ENCODE peak calls at places on chromosomes 5 and 9, in five cellular contexts. One of them, this sample, is unnamed. For H3K4me1 and H3K27me3, the result is how much of the 10 kb centered on the place peaks cover.

GRCh38 chr9:78884611-78885150 is 587.8 kb downstream of the PSAT1 start:
- DNase-seq in effector memory CD4-positive, alpha-beta T cell: no peak
- DNase-seq in esophagus squamous epithelium: no peak
- DNase-seq in upper lobe of left lung: no peak
- DNase-seq in CD8-positive, alpha-beta memory T cell: no peak
- DNase-seq in this sample: no peak

GRCh38 chr5:11596185-11596584 is 308.1 kb downstream of the CTNND2 start:
- DNase-seq in effector memory CD4-positive, alpha-beta T cell: no peak
- DNase-seq in esophagus squamous epithelium: no peak
- DNase-seq in upper lobe of left lung: no peak
- DNase-seq in CD8-positive, alpha-beta memory T cell: no peak
- DNase-seq in this sample: no peak

GRCh38 chr9:129177443-129177790 is 644 bp downstream of the IER5L start:
- DNase-seq in effector memory CD4-positive, alpha-beta T cell: no peak
- DNase-seq in esophagus squamous epithelium: no peak
- DNase-seq in upper lobe of left lung: peak
- DNase-seq in CD8-positive, alpha-beta memory T cell: no peak
- DNase-seq in this sample: no peak

GRCh38 chr9:120924698-120925534 is 1.7 kb downstream of the TRAF1 start:
- DNase-seq in effector memory CD4-positive, alpha-beta T cell: no peak
- DNase-seq in esophagus squamous epithelium: no peak
- DNase-seq in upper lobe of left lung: no peak
- DNase-seq in CD8-positive, alpha-beta memory T cell: no peak
- DNase-seq in this sample: no peak

GRCh38 chr5:115875447-115875846 is 33.7 kb downstream of the AP3S1 start:
- DNase-seq in effector memory CD4-positive, alpha-beta T cell: no peak
- DNase-seq in esophagus squamous epithelium: no peak
- DNase-seq in upper lobe of left lung: no peak
- DNase-seq in CD8-positive, alpha-beta memory T cell: no peak
- DNase-seq in this sample: no peak

GRCh38 chr5:126003309-126003708 is 419.9 kb upstream of the GRAMD2B start:
- DNase-seq in effector memory CD4-positive, alpha-beta T cell: no peak
- DNase-seq in esophagus squamous epithelium: no peak
- DNase-seq in upper lobe of left lung: no peak
- DNase-seq in CD8-positive, alpha-beta memory T cell: no peak
- DNase-seq in this sample: no peak

GRCh38 chr9:38694676-38695075 is 25.3 kb downstream of the FAM240B start:
- DNase-seq in effector memory CD4-positive, alpha-beta T cell: no peak
- DNase-seq in esophagus squamous epithelium: no peak
- DNase-seq in upper lobe of left lung: no peak
- DNase-seq in CD8-positive, alpha-beta memory T cell: no peak
- DNase-seq in this sample: no peak

GRCh38 chr9:110192531-110193326 is 15.2 kb downstream of the C9orf152 start:
- DNase-seq in effector memory CD4-positive, alpha-beta T cell: no peak
- DNase-seq in esophagus squamous epithelium: no peak
- DNase-seq in upper lobe of left lung: no peak
- DNase-seq in CD8-positive, alpha-beta memory T cell: no peak
- DNase-seq in this sample: no peak

GRCh38 chr5:72383280-72384205 is 63.4 kb downstream of the PTCD2 start:
- DNase-seq in effector memory CD4-positive, alpha-beta T cell: no peak
- DNase-seq in esophagus squamous epithelium: no peak
- DNase-seq in upper lobe of left lung: no peak
- DNase-seq in CD8-positive, alpha-beta memory T cell: no peak
- DNase-seq in this sample: no peak

GRCh38 chr9:26744362-26744965 is 148.1 kb downstream of the CAAP1 start:
- DNase-seq in effector memory CD4-positive, alpha-beta T cell: no peak
- DNase-seq in esophagus squamous epithelium: no peak
- DNase-seq in upper lobe of left lung: no peak
- DNase-seq in CD8-positive, alpha-beta memory T cell: no peak
- DNase-seq in this sample: no peak

DNA sequence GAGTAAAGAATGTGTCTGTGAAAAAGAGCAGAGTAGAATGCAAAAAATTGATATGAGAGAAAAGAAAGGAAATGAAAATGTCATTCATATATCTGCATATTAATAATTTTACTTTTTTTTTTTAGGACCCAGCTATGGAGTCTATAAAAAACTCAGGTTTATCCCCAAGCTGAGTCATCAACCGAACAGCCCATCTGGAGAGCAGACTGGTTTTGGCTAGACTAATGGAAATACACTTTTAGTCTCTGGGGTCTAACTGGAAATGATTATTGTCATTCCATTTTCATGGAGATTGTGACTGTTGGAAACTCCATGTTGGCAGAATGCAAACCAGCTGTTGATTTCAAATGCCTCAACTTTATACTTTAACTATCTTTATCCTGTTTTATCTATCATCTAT is 28.7 kb downstream of the ANXA1 start:
- DNase-seq in effector memory CD4-positive, alpha-beta T cell: no peak
- DNase-seq in esophagus squamous epithelium: no peak
- DNase-seq in upper lobe of left lung: no peak
- DNase-seq in CD8-positive, alpha-beta memory T cell: no peak
- DNase-seq in this sample: no peak
- H3K4me1 ChIP-seq in effector memory CD4-positive, alpha-beta T cell: under half
- H3K4me1 ChIP-seq in esophagus squamous epithelium: under half
- H3K4me1 ChIP-seq in upper lobe of left lung: under half
- H3K4me1 ChIP-seq in CD8-positive, alpha-beta memory T cell: under half
- H3K4me1 ChIP-seq in this sample: under half

DNA sequence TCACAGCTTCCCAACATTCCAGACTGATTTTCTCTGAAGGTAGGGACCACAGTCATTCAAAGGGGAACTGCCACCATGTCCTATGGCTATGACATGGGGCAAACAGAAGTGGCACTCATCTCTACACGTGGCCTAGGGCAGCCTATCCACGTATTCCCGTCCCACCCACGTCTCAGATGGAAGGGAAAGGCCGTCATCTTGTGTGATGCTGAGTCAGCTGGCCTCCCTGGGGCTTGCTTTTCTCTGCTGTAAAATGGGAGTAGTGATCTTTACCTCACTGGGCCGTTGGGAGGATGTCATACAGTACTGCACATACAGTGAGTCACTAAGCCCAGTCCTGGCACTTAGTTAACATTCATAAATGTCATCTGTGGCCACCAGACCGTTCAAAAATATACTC is 72.3 kb downstream of the RAPGEF1 start:
- DNase-seq in effector memory CD4-positive, alpha-beta T cell: peak
- DNase-seq in esophagus squamous epithelium: no peak
- DNase-seq in upper lobe of left lung: no peak
- DNase-seq in CD8-positive, alpha-beta memory T cell: peak
- DNase-seq in this sample: no peak
- H3K4me3 ChIP-seq in effector memory CD4-positive, alpha-beta T cell: peak
- H3K4me3 ChIP-seq in esophagus squamous epithelium: no peak
- H3K4me3 ChIP-seq in upper lobe of left lung: no peak
- H3K4me3 ChIP-seq in CD8-positive, alpha-beta memory T cell: peak
- H3K4me3 ChIP-seq in this sample: no peak

GRCh38 chr9:131051592-131052517 is 42.9 kb downstream of the LAMC3 start:
- DNase-seq in effector memory CD4-positive, alpha-beta T cell: no peak
- DNase-seq in esophagus squamous epithelium: no peak
- DNase-seq in upper lobe of left lung: no peak
- DNase-seq in CD8-positive, alpha-beta memory T cell: no peak
- DNase-seq in this sample: no peak
- H3K27me3 ChIP-seq in effector memory CD4-positive, alpha-beta T cell: under half
- H3K27me3 ChIP-seq in esophagus squamous epithelium: under half
- H3K27me3 ChIP-seq in upper lobe of left lung: under half
- H3K27me3 ChIP-seq in CD8-positive, alpha-beta memory T cell: under half
- H3K27me3 ChIP-seq in this sample: under half

GRCh38 chr9:34456746-34457145 is 1.6 kb downstream of the FAM219A start:
- DNase-seq in effector memory CD4-positive, alpha-beta T cell: no peak
- DNase-seq in esophagus squamous epithelium: no peak
- DNase-seq in upper lobe of left lung: no peak
- DNase-seq in CD8-positive, alpha-beta memory T cell: no peak
- DNase-seq in this sample: no peak
- H3K4me1 ChIP-seq in effector memory CD4-positive, alpha-beta T cell: under half
- H3K4me1 ChIP-seq in esophagus squamous epithelium: under half
- H3K4me1 ChIP-seq in upper lobe of left lung: under half
- H3K4me1 ChIP-seq in CD8-positive, alpha-beta memory T cell: under half
- H3K4me1 ChIP-seq in this sample: under half

DNA sequence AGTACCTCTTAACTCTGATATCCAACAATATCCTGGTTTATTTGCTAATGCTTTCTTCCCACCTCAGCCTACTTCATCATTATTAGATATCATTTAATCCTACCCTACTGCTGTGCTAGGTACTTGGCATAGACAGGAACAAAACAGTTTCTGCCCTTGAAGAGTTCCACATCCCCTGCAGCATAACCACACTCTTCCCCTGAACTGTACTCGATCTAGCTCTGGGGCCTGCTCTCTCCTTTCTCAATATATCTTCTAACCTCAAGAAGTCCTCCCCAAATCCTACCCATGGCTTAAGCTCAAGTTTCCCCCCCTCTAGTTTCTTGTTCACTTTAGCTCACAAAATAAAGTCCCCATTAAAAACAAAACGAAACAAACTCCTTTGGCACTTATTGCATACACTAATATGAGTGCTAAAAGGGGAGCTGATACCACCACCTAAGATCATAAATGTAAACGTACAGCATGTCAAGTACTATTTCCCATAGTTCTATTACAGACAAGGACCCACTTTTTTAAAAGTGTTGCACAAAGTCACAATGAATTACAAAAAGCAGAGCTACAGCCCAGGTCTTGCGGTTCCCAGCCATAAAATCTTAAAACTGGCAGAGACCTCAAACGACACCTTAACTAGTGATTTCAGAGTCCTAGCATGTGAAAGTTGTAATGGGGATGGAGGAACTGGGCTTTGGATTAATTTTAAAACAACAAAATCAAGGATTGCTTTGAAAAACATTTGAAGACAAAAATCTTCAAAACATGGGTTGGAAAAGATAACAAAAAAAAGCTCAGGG is 80.7 kb downstream of the PTPDC1 start:
- DNase-seq in effector memory CD4-positive, alpha-beta T cell: no peak
- DNase-seq in esophagus squamous epithelium: no peak
- DNase-seq in upper lobe of left lung: no peak
- DNase-seq in CD8-positive, alpha-beta memory T cell: no peak
- DNase-seq in this sample: no peak
- H3K4me3 ChIP-seq in effector memory CD4-positive, alpha-beta T cell: no peak
- H3K4me3 ChIP-seq in esophagus squamous epithelium: no peak
- H3K4me3 ChIP-seq in upper lobe of left lung: no peak
- H3K4me3 ChIP-seq in CD8-positive, alpha-beta memory T cell: peak
- H3K4me3 ChIP-seq in this sample: peak